ENCODE peak calls at places on chromosomes 13 and 19, in eight cellular contexts. One of them, this sample, is unnamed.

GRCh38 chr19:52520013-52520412 is 7.5 kb upstream of the ZNF808 start:
- DNase-seq in IMR-90: no peak
- DNase-seq in endothelial cell of umbilical vein: no peak
- DNase-seq in fibroblast of lung: no peak
- DNase-seq in PC-9: no peak
- DNase-seq in neural progenitor cell: peak
- DNase-seq in GM23248: no peak
- DNase-seq in keratinocyte: no peak
- DNase-seq in this sample: no peak

GRCh38 chr19:29172302-29172701 is 40.6 kb downstream of the UQCRFS1 start:
- DNase-seq in IMR-90: no peak
- DNase-seq in endothelial cell of umbilical vein: no peak
- DNase-seq in fibroblast of lung: no peak
- DNase-seq in PC-9: no peak
- DNase-seq in neural progenitor cell: no peak
- DNase-seq in GM23248: no peak
- DNase-seq in keratinocyte: no peak
- DNase-seq in this sample: peak

GRCh38 chr13:31046711-31047279 is 114.3 kb downstream of the TEX26 start:
- DNase-seq in IMR-90: peak
- DNase-seq in endothelial cell of umbilical vein: no peak
- DNase-seq in fibroblast of lung: peak
- DNase-seq in PC-9: no peak
- DNase-seq in neural progenitor cell: peak
- DNase-seq in GM23248: peak
- DNase-seq in keratinocyte: no peak
- DNase-seq in this sample: no peak

GRCh38 chr19:1247747-1248453 is 483 bp upstream of the MIDN start:
- DNase-seq in IMR-90: peak
- DNase-seq in endothelial cell of umbilical vein: peak
- DNase-seq in fibroblast of lung: peak
- DNase-seq in PC-9: peak
- DNase-seq in neural progenitor cell: peak
- DNase-seq in GM23248: peak
- DNase-seq in keratinocyte: no peak
- DNase-seq in this sample: peak

GRCh38 chr19:17847538-17848366 is at the start of gene JAK3:
- DNase-seq in IMR-90: peak
- DNase-seq in endothelial cell of umbilical vein: peak
- DNase-seq in fibroblast of lung: peak
- DNase-seq in PC-9: no peak
- DNase-seq in neural progenitor cell: peak
- DNase-seq in GM23248: peak
- DNase-seq in keratinocyte: no peak
- DNase-seq in this sample: peak

GRCh38 chr13:105170438-105170837 is 1365.0 kb downstream of the EFNB2 start:
- DNase-seq in IMR-90: no peak
- DNase-seq in endothelial cell of umbilical vein: no peak
- DNase-seq in fibroblast of lung: no peak
- DNase-seq in PC-9: no peak
- DNase-seq in neural progenitor cell: no peak
- DNase-seq in GM23248: no peak
- DNase-seq in keratinocyte: no peak
- DNase-seq in this sample: no peak

GRCh38 chr19:35813043-35813890 is 622 bp upstream of the PRODH2 start:
- DNase-seq in IMR-90: no peak
- DNase-seq in endothelial cell of umbilical vein: no peak
- DNase-seq in fibroblast of lung: no peak
- DNase-seq in PC-9: no peak
- DNase-seq in neural progenitor cell: no peak
- DNase-seq in GM23248: no peak
- DNase-seq in keratinocyte: no peak
- DNase-seq in this sample: no peak

GRCh38 chr13:78680064-78680463 is 21.1 kb upstream of the OBI1 start:
- DNase-seq in IMR-90: no peak
- DNase-seq in endothelial cell of umbilical vein: no peak
- DNase-seq in fibroblast of lung: no peak
- DNase-seq in PC-9: no peak
- DNase-seq in neural progenitor cell: no peak
- DNase-seq in GM23248: no peak
- DNase-seq in keratinocyte: no peak
- DNase-seq in this sample: no peak

GRCh38 chr13:51778407-51778806 is 25.6 kb downstream of the DHRS12 start:
- DNase-seq in IMR-90: no peak
- DNase-seq in endothelial cell of umbilical vein: no peak
- DNase-seq in fibroblast of lung: no peak
- DNase-seq in PC-9: no peak
- DNase-seq in neural progenitor cell: no peak
- DNase-seq in GM23248: no peak
- DNase-seq in keratinocyte: no peak
- DNase-seq in this sample: no peak

GRCh38 chr19:58562126-58563033 is 4.0 kb upstream of the UBE2M start:
- DNase-seq in IMR-90: peak
- DNase-seq in endothelial cell of umbilical vein: peak
- DNase-seq in fibroblast of lung: peak
- DNase-seq in PC-9: no peak
- DNase-seq in neural progenitor cell: peak
- DNase-seq in GM23248: peak
- DNase-seq in keratinocyte: no peak
- DNase-seq in this sample: peak

GRCh38 chr19:16571689-16572331 is 405 bp downstream of the SLC35E1 start:
- DNase-seq in IMR-90: peak
- DNase-seq in endothelial cell of umbilical vein: peak
- DNase-seq in fibroblast of lung: peak
- DNase-seq in PC-9: no peak
- DNase-seq in neural progenitor cell: no peak
- DNase-seq in GM23248: peak
- DNase-seq in keratinocyte: no peak
- DNase-seq in this sample: peak

GRCh38 chr13:22092791-22093545 is 422.1 kb downstream of the FGF9 start:
- DNase-seq in IMR-90: peak
- DNase-seq in endothelial cell of umbilical vein: no peak
- DNase-seq in fibroblast of lung: no peak
- DNase-seq in PC-9: no peak
- DNase-seq in neural progenitor cell: no peak
- DNase-seq in GM23248: peak
- DNase-seq in keratinocyte: no peak
- DNase-seq in this sample: no peak

GRCh38 chr13:78254113-78254512 is 335.5 kb upstream of the EDNRB start:
- DNase-seq in IMR-90: no peak
- DNase-seq in endothelial cell of umbilical vein: no peak
- DNase-seq in fibroblast of lung: no peak
- DNase-seq in PC-9: no peak
- DNase-seq in neural progenitor cell: no peak
- DNase-seq in GM23248: no peak
- DNase-seq in keratinocyte: no peak
- DNase-seq in this sample: no peak

GRCh38 chr19:38663957-38664502 is 16.6 kb downstream of the ACTN4 start:
- DNase-seq in IMR-90: no peak
- DNase-seq in endothelial cell of umbilical vein: no peak
- DNase-seq in fibroblast of lung: no peak
- DNase-seq in PC-9: no peak
- DNase-seq in neural progenitor cell: no peak
- DNase-seq in GM23248: no peak
- DNase-seq in keratinocyte: no peak
- DNase-seq in this sample: no peak

GRCh38 chr13:39875583-39875982 is 220.1 kb downstream of the COG6 start:
- DNase-seq in IMR-90: peak
- DNase-seq in endothelial cell of umbilical vein: peak
- DNase-seq in fibroblast of lung: no peak
- DNase-seq in PC-9: no peak
- DNase-seq in neural progenitor cell: no peak
- DNase-seq in GM23248: no peak
- DNase-seq in keratinocyte: no peak
- DNase-seq in this sample: no peak

GRCh38 chr13:113990321-113990837 is 16.5 kb upstream of the C13orf46 start:
- DNase-seq in IMR-90: no peak
- DNase-seq in endothelial cell of umbilical vein: no peak
- DNase-seq in fibroblast of lung: no peak
- DNase-seq in PC-9: no peak
- DNase-seq in neural progenitor cell: no peak
- DNase-seq in GM23248: no peak
- DNase-seq in keratinocyte: no peak
- DNase-seq in this sample: no peak
- H3K4me2 ChIP-seq in IMR-90: no peak
- H3K4me2 ChIP-seq in endothelial cell of umbilical vein: no peak
- H3K4me2 ChIP-seq in fibroblast of lung: no peak
- H3K4me2 ChIP-seq in PC-9: no peak
- H3K4me2 ChIP-seq in neural progenitor cell: no peak
- H3K4me2 ChIP-seq in GM23248: no peak
- H3K4me2 ChIP-seq in keratinocyte: no peak
- H3K4me2 ChIP-seq in this sample: no peak

DNA sequence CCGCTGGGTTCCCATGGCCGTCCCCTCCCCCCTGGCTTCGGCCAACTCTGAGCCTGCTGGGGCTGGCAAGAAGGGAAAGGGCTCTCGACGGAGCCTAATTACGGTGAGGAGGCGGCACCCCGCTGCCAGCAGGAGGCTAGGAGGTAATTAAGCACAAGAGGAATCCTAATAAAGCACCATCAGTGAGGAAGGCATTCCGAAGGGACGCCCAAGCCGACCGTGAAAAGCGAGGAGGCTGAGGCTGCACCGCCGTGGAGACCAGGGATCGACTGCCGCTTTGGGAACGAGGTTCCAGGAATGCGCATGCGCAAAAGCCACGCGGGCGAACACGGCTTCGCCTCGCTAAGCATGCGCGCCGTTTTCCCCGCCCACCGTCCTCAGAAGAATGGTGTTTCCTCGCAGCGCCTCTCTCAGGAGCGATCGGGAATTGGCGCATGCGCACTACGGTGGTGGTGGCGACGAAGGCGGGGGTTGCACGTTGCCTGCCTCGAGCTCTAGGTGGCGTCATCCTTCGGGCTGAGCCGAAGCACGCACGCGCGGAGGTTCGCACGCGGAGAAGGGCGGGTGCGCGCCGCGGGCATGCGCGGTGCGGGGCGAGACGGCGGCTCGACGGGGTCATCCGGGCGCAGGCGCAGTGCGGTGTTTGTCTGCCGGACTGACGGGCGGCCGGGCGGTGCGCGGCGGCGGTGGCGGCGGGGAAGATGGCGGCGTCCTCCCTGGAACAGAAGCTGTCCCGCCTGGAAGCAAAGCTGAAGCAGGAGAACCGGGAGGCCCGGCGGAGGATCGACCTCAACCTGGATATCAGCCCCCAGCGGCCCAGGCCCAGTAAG is at the start of gene MAP2K7:
- DNase-seq in IMR-90: peak
- DNase-seq in endothelial cell of umbilical vein: peak
- DNase-seq in fibroblast of lung: peak
- DNase-seq in PC-9: peak
- DNase-seq in neural progenitor cell: peak
- DNase-seq in GM23248: peak
- DNase-seq in keratinocyte: peak
- DNase-seq in this sample: peak
- H3K4me3 ChIP-seq in IMR-90: peak
- H3K4me3 ChIP-seq in endothelial cell of umbilical vein: peak
- H3K4me3 ChIP-seq in fibroblast of lung: peak
- H3K4me3 ChIP-seq in PC-9: peak
- H3K4me3 ChIP-seq in neural progenitor cell: peak
- H3K4me3 ChIP-seq in GM23248: peak
- H3K4me3 ChIP-seq in keratinocyte: peak
- H3K4me3 ChIP-seq in this sample: peak

DNA sequence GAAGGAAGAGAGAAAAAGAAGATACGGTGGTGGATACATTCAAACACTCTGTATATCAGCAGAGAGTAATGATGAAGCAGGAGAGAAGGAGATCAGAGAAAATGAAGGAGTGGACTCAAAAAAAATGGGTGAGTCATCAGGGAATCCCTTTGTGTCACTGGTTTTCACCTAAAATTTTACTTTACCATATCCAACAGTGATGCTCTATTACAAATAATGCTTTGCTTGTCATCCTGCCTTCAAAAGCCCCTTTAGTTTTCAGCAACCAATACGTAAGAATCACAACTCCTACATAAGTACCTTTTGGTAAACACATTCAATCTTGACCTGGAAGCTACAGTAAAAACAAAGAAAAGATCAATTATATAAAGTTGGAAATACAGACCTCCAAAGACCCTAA is 88.8 kb downstream of the ENOX1 start:
- DNase-seq in IMR-90: no peak
- DNase-seq in endothelial cell of umbilical vein: no peak
- DNase-seq in fibroblast of lung: no peak
- DNase-seq in PC-9: no peak
- DNase-seq in neural progenitor cell: no peak
- DNase-seq in GM23248: peak
- DNase-seq in keratinocyte: no peak
- DNase-seq in this sample: no peak
- H3K4me2 ChIP-seq in IMR-90: no peak
- H3K4me2 ChIP-seq in endothelial cell of umbilical vein: no peak
- H3K4me2 ChIP-seq in fibroblast of lung: no peak
- H3K4me2 ChIP-seq in PC-9: no peak
- H3K4me2 ChIP-seq in neural progenitor cell: no peak
- H3K4me2 ChIP-seq in GM23248: no peak
- H3K4me2 ChIP-seq in keratinocyte: no peak
- H3K4me2 ChIP-seq in this sample: no peak

GRCh38 chr13:82116422-82116989 is 1765.8 kb downstream of the SLITRK1 start:
- DNase-seq in IMR-90: no peak
- DNase-seq in endothelial cell of umbilical vein: no peak
- DNase-seq in fibroblast of lung: no peak
- DNase-seq in PC-9: no peak
- DNase-seq in neural progenitor cell: no peak
- DNase-seq in GM23248: no peak
- DNase-seq in keratinocyte: no peak
- DNase-seq in this sample: no peak
- H3K4me3 ChIP-seq in IMR-90: no peak
- H3K4me3 ChIP-seq in endothelial cell of umbilical vein: no peak
- H3K4me3 ChIP-seq in fibroblast of lung: no peak
- H3K4me3 ChIP-seq in PC-9: no peak
- H3K4me3 ChIP-seq in neural progenitor cell: no peak
- H3K4me3 ChIP-seq in GM23248: no peak
- H3K4me3 ChIP-seq in keratinocyte: no peak
- H3K4me3 ChIP-seq in this sample: no peak

This sample was measured in Karpas-422.